ENCODE peak calls at places on chromosomes 7 and 10, in six cellular contexts. One of them, this sample, is unnamed. For H3K4me1, the result is how much of the 10 kb centered on the place peaks cover.

GRCh38 chr10:111107023-111107422 is 30.2 kb downstream of the ADRA2A start:
- DNase-seq in left lung: no peak
- DNase-seq in right cardiac atrium: no peak
- DNase-seq in ovary: no peak
- DNase-seq in hepatocyte: no peak
- DNase-seq in lower lobe of right lung: no peak
- DNase-seq in this sample: no peak

GRCh38 chr7:144018065-144018464 is 17.9 kb downstream of the OR6B1 start:
- DNase-seq in left lung: no peak
- DNase-seq in right cardiac atrium: no peak
- DNase-seq in ovary: no peak
- DNase-seq in hepatocyte: no peak
- DNase-seq in lower lobe of right lung: no peak
- DNase-seq in this sample: no peak

GRCh38 chr7:24764972-24765744 is 7.9 kb upstream of the GSDME start:
- DNase-seq in left lung: no peak
- DNase-seq in right cardiac atrium: peak
- DNase-seq in ovary: no peak
- DNase-seq in hepatocyte: no peak
- DNase-seq in lower lobe of right lung: no peak
- DNase-seq in this sample: peak

GRCh38 chr10:43390791-43391190 is 18.2 kb downstream of the HNRNPF start:
- DNase-seq in left lung: peak
- DNase-seq in right cardiac atrium: no peak
- DNase-seq in ovary: no peak
- DNase-seq in hepatocyte: peak
- DNase-seq in lower lobe of right lung: no peak
- DNase-seq in this sample: peak

GRCh38 chr7:28266377-28266776 is 85.8 kb upstream of the JAZF1 start:
- DNase-seq in left lung: no peak
- DNase-seq in right cardiac atrium: no peak
- DNase-seq in ovary: no peak
- DNase-seq in hepatocyte: no peak
- DNase-seq in lower lobe of right lung: no peak
- DNase-seq in this sample: no peak

GRCh38 chr10:113228570-113228969 is 278.5 kb downstream of the TCF7L2 start:
- DNase-seq in left lung: no peak
- DNase-seq in right cardiac atrium: no peak
- DNase-seq in ovary: no peak
- DNase-seq in hepatocyte: no peak
- DNase-seq in lower lobe of right lung: no peak
- DNase-seq in this sample: no peak

GRCh38 chr7:38840736-38841460 is 68.1 kb downstream of the VPS41 start:
- DNase-seq in left lung: no peak
- DNase-seq in right cardiac atrium: no peak
- DNase-seq in ovary: no peak
- DNase-seq in hepatocyte: no peak
- DNase-seq in lower lobe of right lung: no peak
- DNase-seq in this sample: no peak

GRCh38 chr7:45923290-45923689 is 2.2 kb upstream of the IGFBP3 start:
- DNase-seq in left lung: peak
- DNase-seq in right cardiac atrium: peak
- DNase-seq in ovary: peak
- DNase-seq in hepatocyte: peak
- DNase-seq in lower lobe of right lung: peak
- DNase-seq in this sample: peak

GRCh38 chr10:112956631-112957350 is 6.7 kb downstream of the TCF7L2 start:
- DNase-seq in left lung: no peak
- DNase-seq in right cardiac atrium: no peak
- DNase-seq in ovary: no peak
- DNase-seq in hepatocyte: peak
- DNase-seq in lower lobe of right lung: no peak
- DNase-seq in this sample: no peak

GRCh38 chr7:45244996-45245395 is 87.4 kb downstream of the RAMP3 start:
- DNase-seq in left lung: no peak
- DNase-seq in right cardiac atrium: no peak
- DNase-seq in ovary: no peak
- DNase-seq in hepatocyte: no peak
- DNase-seq in lower lobe of right lung: no peak
- DNase-seq in this sample: no peak

GRCh38 chr10:6052247-6053221 is 9.6 kb downstream of the IL2RA start:
- DNase-seq in left lung: no peak
- DNase-seq in right cardiac atrium: no peak
- DNase-seq in ovary: no peak
- DNase-seq in hepatocyte: no peak
- DNase-seq in lower lobe of right lung: no peak
- DNase-seq in this sample: no peak

GRCh38 chr10:119531067-119531466 is 11.5 kb downstream of the RGS10 start:
- DNase-seq in left lung: no peak
- DNase-seq in right cardiac atrium: no peak
- DNase-seq in ovary: no peak
- DNase-seq in hepatocyte: no peak
- DNase-seq in lower lobe of right lung: no peak
- DNase-seq in this sample: no peak

GRCh38 chr7:79337722-79338121 is 115.7 kb downstream of the MAGI2 start:
- DNase-seq in left lung: no peak
- DNase-seq in right cardiac atrium: no peak
- DNase-seq in ovary: no peak
- DNase-seq in hepatocyte: no peak
- DNase-seq in lower lobe of right lung: no peak
- DNase-seq in this sample: peak

GRCh38 chr10:46233101-46233500 is 53.7 kb upstream of the ANTXRL start:
- DNase-seq in left lung: no peak
- DNase-seq in right cardiac atrium: no peak
- DNase-seq in ovary: no peak
- DNase-seq in hepatocyte: no peak
- DNase-seq in lower lobe of right lung: no peak
- DNase-seq in this sample: no peak

GRCh38 chr7:45888993-45889366 is 692 bp downstream of the IGFBP1 start:
- DNase-seq in left lung: no peak
- DNase-seq in right cardiac atrium: no peak
- DNase-seq in ovary: no peak
- DNase-seq in hepatocyte: no peak
- DNase-seq in lower lobe of right lung: no peak
- DNase-seq in this sample: no peak

GRCh38 chr7:114922151-114922651 is 307 bp downstream of the MDFIC start:
- DNase-seq in left lung: peak
- DNase-seq in right cardiac atrium: peak
- DNase-seq in ovary: peak
- DNase-seq in hepatocyte: peak
- DNase-seq in lower lobe of right lung: peak
- DNase-seq in this sample: peak

GRCh38 chr7:74355091-74355490 is 65.9 kb downstream of the CLIP2 start:
- DNase-seq in left lung: no peak
- DNase-seq in right cardiac atrium: peak
- DNase-seq in ovary: peak
- DNase-seq in hepatocyte: no peak
- DNase-seq in lower lobe of right lung: no peak
- DNase-seq in this sample: peak

GRCh38 chr10:71696635-71697326 is 22.8 kb downstream of the C10orf105 start:
- DNase-seq in left lung: peak
- DNase-seq in right cardiac atrium: peak
- DNase-seq in ovary: peak
- DNase-seq in hepatocyte: peak
- DNase-seq in lower lobe of right lung: peak
- DNase-seq in this sample: peak

GRCh38 chr7:65379318-65379717 is 5.7 kb downstream of the ZNF92 start:
- DNase-seq in left lung: no peak
- DNase-seq in right cardiac atrium: no peak
- DNase-seq in ovary: no peak
- DNase-seq in hepatocyte: no peak
- DNase-seq in lower lobe of right lung: no peak
- DNase-seq in this sample: peak

GRCh38 chr10:6089334-6090219 is 743 bp downstream of the RBM17 start:
- DNase-seq in left lung: peak
- DNase-seq in right cardiac atrium: peak
- DNase-seq in ovary: peak
- DNase-seq in hepatocyte: peak
- DNase-seq in lower lobe of right lung: no peak
- DNase-seq in this sample: peak

GRCh38 chr10:31768467-31768866 is 160.2 kb downstream of the ARHGAP12 start:
- DNase-seq in left lung: no peak
- DNase-seq in right cardiac atrium: no peak
- DNase-seq in ovary: no peak
- DNase-seq in hepatocyte: no peak
- DNase-seq in lower lobe of right lung: no peak
- DNase-seq in this sample: peak

GRCh38 chr7:156903232-156903909 is 10.4 kb upstream of the LMBR1 start:
- DNase-seq in left lung: no peak
- DNase-seq in right cardiac atrium: peak
- DNase-seq in ovary: no peak
- DNase-seq in hepatocyte: no peak
- DNase-seq in lower lobe of right lung: no peak
- DNase-seq in this sample: peak

GRCh38 chr10:99329238-99329890 is at the start of gene CNNM1:
- DNase-seq in left lung: no peak
- DNase-seq in right cardiac atrium: peak
- DNase-seq in ovary: peak
- DNase-seq in hepatocyte: peak
- DNase-seq in lower lobe of right lung: peak
- DNase-seq in this sample: peak

GRCh38 chr10:24541239-24541753 is 182.4 kb downstream of the ARHGAP21 start:
- DNase-seq in left lung: no peak
- DNase-seq in right cardiac atrium: no peak
- DNase-seq in ovary: no peak
- DNase-seq in hepatocyte: peak
- DNase-seq in lower lobe of right lung: no peak
- DNase-seq in this sample: no peak

DNA sequence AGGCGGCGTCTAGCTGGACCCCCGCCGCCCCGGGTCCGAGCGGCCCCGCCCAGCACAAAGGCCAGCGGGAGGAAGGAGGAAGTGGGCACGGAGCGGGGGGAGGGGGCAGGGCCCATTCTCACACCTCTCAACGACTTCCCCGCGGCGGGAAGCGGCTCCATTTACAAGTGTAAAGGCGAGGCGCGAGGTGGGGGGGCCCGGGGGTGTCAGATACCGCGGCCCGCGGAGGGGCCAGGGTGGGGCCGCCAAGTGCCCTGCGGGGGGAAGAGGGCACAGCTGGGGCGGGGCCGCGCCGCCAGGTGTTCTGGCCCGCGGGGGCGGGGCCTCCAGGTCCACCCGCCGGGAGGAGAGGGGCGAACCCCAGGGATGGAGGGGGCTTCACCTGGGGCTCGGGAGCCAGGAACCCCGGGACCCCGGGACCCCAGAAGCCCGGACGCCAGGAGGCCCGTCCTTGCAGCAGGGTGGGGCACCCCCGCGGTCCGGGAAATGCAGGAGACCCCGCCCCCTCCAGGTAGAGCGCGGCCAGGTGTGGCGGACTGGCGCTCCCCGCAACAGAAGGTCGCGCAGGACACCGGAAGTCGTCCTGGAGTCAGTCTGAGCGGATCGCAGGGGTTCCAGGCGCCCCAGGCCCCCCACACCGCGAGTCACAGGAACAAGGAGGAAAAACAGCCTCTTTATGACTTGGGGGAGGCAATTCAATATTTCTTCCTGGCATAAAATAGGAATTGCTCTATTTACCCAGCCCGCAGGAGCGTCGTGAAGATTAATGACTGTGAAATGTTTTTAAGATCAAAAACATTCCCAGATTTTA is 8.3 kb downstream of the CTBP2 start:
- DNase-seq in left lung: peak
- DNase-seq in right cardiac atrium: no peak
- DNase-seq in ovary: peak
- DNase-seq in hepatocyte: peak
- DNase-seq in lower lobe of right lung: peak
- DNase-seq in this sample: no peak
- H3K4me3 ChIP-seq in left lung: peak
- H3K4me3 ChIP-seq in right cardiac atrium: no peak
- H3K4me3 ChIP-seq in ovary: peak
- H3K4me3 ChIP-seq in hepatocyte: peak
- H3K4me3 ChIP-seq in lower lobe of right lung: peak
- H3K4me3 ChIP-seq in this sample: no peak

DNA sequence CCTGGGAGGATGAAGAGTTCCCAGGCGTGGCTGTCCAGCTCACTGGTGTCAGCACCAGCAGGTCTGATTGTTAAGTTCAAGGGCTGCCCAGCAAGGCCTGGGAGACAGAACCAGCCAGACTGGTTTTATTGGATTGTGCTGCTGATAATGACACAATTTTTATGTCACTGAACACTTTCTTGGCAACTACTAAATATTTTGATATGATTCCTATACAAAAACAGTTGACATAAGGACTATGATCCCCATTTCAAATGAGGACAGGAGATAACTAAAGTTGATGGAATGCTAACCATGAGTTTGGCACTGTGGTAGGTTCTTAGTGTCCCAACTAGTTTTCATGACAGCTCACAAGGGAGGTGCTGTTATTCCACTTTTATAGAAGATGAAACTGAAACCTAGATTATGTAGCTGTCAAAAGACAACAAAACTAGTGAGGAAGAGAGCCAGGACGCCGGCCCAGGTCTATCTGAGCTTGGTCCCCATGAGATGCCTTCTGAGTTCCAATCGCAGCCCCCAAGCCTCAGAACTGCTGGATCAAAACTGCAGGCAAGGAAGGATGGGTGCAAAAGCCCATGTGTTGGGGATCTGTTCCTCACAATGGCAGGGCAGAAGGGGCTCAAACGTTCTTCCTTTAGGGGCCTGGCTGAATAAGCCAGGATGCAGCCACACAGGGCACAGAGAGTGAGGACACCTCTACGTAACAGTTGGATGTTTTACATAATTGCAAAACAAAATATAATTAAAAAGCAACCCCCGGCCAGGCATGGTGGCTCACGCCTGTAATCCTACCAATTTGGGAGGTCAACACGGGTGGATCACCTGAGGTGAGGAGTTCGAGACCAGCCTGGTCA is 52.8 kb downstream of the COBL start:
- DNase-seq in left lung: peak
- DNase-seq in right cardiac atrium: no peak
- DNase-seq in ovary: no peak
- DNase-seq in hepatocyte: peak
- DNase-seq in lower lobe of right lung: no peak
- DNase-seq in this sample: no peak
- H3K27ac ChIP-seq in left lung: peak
- H3K27ac ChIP-seq in right cardiac atrium: peak
- H3K27ac ChIP-seq in ovary: no peak
- H3K27ac ChIP-seq in hepatocyte: peak
- H3K27ac ChIP-seq in lower lobe of right lung: no peak
- H3K27ac ChIP-seq in this sample: no peak

GRCh38 chr7:2036786-2037185 is 196.0 kb downstream of the MAD1L1 start:
- DNase-seq in left lung: peak
- DNase-seq in right cardiac atrium: no peak
- DNase-seq in ovary: no peak
- DNase-seq in hepatocyte: no peak
- DNase-seq in lower lobe of right lung: peak
- DNase-seq in this sample: no peak
- H3K4me1 ChIP-seq in left lung: under half
- H3K4me1 ChIP-seq in right cardiac atrium: under half
- H3K4me1 ChIP-seq in ovary: under half
- H3K4me1 ChIP-seq in hepatocyte: under half
- H3K4me1 ChIP-seq in lower lobe of right lung: under half
- H3K4me1 ChIP-seq in this sample: under half

DNA sequence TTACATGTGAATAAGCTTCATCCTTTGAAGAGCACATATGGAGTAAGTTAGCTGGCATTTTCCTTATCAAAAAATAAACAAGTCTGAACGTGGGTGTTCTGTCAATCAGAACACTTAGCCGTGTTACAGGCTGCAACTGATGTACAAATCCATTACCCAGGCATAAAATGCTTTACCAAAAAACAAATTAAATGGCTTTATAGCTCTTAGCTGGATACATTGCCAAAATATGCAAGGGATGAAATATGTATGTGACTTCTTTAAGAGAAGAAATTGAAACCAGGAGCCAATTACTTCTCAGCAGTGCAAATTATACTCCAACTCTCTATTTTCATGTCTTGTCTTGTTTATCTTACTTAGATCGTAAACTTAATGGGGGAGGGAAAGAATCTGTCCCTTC is 214.8 kb downstream of the DGKB start:
- DNase-seq in left lung: no peak
- DNase-seq in right cardiac atrium: no peak
- DNase-seq in ovary: no peak
- DNase-seq in hepatocyte: no peak
- DNase-seq in lower lobe of right lung: no peak
- DNase-seq in this sample: no peak
- H3K4me3 ChIP-seq in left lung: no peak
- H3K4me3 ChIP-seq in right cardiac atrium: no peak
- H3K4me3 ChIP-seq in ovary: no peak
- H3K4me3 ChIP-seq in hepatocyte: no peak
- H3K4me3 ChIP-seq in lower lobe of right lung: no peak
- H3K4me3 ChIP-seq in this sample: no peak

This sample was measured in cardiac muscle cell.